ENCODE peak calls at places on chromosome 9, in ten cellular contexts. V is sigmoid colon; D is CD4-positive, alpha-beta memory T cell; N is neuronal stem cell; H is aorta; T is stomach; A is IMR-90; M is heart left ventricle; R is endothelial cell of umbilical vein; U is left lung. O is an unnamed sample. For H3K4me1 and H3K9me3, the result is how much of the 10 kb centered on the place peaks cover.

GRCh38 chr9:133467101-133467500 is 7.3 kb downstream of the CACFD1 start:
- DNase-seq in T (no peak), N (no peak), U (no peak), A (no peak), V (no peak), R (no peak), H (no peak), M (no peak), D (no peak), O (no peak)

GRCh38 chr9:115000217-115000639 is 69.8 kb upstream of the TNFSF8 start:
- DNase-seq in N (no peak), H (no peak), R (no peak), U (no peak), D (no peak), V (no peak), M (no peak), A (no peak), T (no peak), O (no peak)

GRCh38 chr9:71767421-71768321 is 642 bp downstream of the CEMIP2 start:
- DNase-seq in T (peak), H (peak), A (peak), U (peak), R (peak), V (peak), M (no peak), N (peak), D (no peak), O (peak)

GRCh38 chr9:77960356-77961153 is 71.1 kb downstream of the GNAQ start:
- DNase-seq in T (no peak), H (no peak), U (no peak), M (no peak), A (no peak), D (no peak), N (no peak), V (no peak), R (no peak), O (peak)

GRCh38 chr9:37761511-37761910 is 7.9 kb downstream of the TRMT10B start:
- DNase-seq in T (no peak), D (no peak), V (no peak), A (peak), M (no peak), R (no peak), U (no peak), H (no peak), N (no peak), O (no peak)

GRCh38 chr9:33223696-33224095 is 16.3 kb upstream of the SPINK4 start:
- DNase-seq in V (no peak), N (no peak), D (no peak), H (no peak), M (no peak), R (peak), U (no peak), T (no peak), A (no peak), O (no peak)

GRCh38 chr9:35495984-35496383 is 6.1 kb downstream of the RUSC2 start:
- DNase-seq in N (no peak), M (no peak), D (peak), V (no peak), U (no peak), H (no peak), R (no peak), A (no peak), T (no peak), O (no peak)

GRCh38 chr9:126915281-126915816 is 767 bp downstream of the RALGPS1 start:
- DNase-seq in H (peak), D (no peak), T (peak), V (peak), U (peak), M (no peak), A (no peak), N (peak), R (no peak), O (peak)

GRCh38 chr9:85723220-85723619 is 18.5 kb downstream of the AGTPBP1 start:
- DNase-seq in M (peak), T (no peak), U (peak), A (no peak), H (no peak), D (peak), N (no peak), V (no peak), R (no peak), O (peak)

GRCh38 chr9:108083160-108083559 is 593.6 kb upstream of the KLF4 start:
- DNase-seq in M (no peak), R (no peak), T (no peak), N (no peak), U (no peak), A (no peak), H (no peak), V (no peak), D (no peak), O (no peak)

GRCh38 chr9:2015581-2016410 is 649 bp downstream of the SMARCA2 start:
- DNase-seq in N (peak), R (peak), U (peak), T (peak), A (peak), D (peak), H (peak), M (peak), V (peak), O (peak)

GRCh38 chr9:5448461-5448860 is 1.9 kb upstream of the CD274 start:
- DNase-seq in T (no peak), V (no peak), A (no peak), N (no peak), H (no peak), M (no peak), D (no peak), R (no peak), U (no peak), O (no peak)
- H3K4me1 ChIP-seq in T (under half), V (under half), A (under half), N (under half), H (under half), M (under half), D (half or more), R (under half), U (half or more), O (under half)

DNA sequence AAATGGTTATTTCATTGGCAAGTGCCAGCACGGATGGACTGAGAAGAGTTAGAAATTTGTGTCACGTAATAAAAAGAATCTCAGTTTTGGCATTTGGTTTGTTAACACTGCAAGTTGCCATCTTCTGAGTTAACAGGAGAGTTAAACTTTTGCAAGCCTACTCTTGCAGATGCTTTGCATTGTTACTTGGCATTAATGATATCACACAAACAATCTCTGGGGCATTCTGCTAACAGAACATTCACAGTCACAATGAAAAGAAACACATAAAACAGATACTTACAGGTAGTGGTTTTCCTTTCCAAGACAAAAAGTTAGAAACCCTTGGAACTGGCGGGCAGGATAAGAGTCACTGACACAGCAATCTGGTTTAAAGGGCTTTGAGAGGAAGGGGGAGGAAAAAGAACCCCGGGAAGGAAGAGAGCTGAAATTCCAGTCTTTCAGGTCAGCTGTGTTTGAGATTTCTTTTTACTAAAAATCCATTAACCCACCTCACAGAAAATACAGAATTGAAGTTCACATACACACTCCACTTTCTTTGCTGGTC is 524 bp downstream of the FREM1 start:
- DNase-seq in V (no peak), D (no peak), A (no peak), U (no peak), R (peak), T (no peak), N (no peak), M (no peak), H (no peak), O (no peak)
- H3K9me3 ChIP-seq in V (under half), D (under half), A (under half), U (under half), R (under half), T (under half), N (under half), M (under half), H (under half), O (under half)

GRCh38 chr9:130729145-130729544 is 35.6 kb downstream of the EXOSC2 start:
- DNase-seq in T (no peak), N (no peak), A (no peak), D (no peak), H (no peak), M (no peak), R (no peak), V (no peak), U (no peak), O (no peak)
- H3K4me3 ChIP-seq in T (no peak), N (peak), A (no peak), D (no peak), H (no peak), M (no peak), R (no peak), V (no peak), U (no peak), O (no peak)

GRCh38 chr9:112042769-112043168 is 132.3 kb downstream of the SUSD1 start:
- DNase-seq in H (no peak), V (no peak), R (no peak), M (no peak), T (no peak), U (no peak), N (no peak), D (no peak), A (no peak), O (no peak)
- H3K4me1 ChIP-seq in H (under half), V (under half), R (under half), M (under half), T (under half), U (under half), N (under half), D (under half), A (under half), O (under half)

GRCh38 chr9:135916998-135917397 is 9.7 kb upstream of the CAMSAP1 start:
- DNase-seq in M (no peak), D (no peak), V (no peak), T (no peak), H (no peak), U (no peak), A (no peak), N (no peak), R (no peak), O (no peak)
- H3K9me3 ChIP-seq in M (under half), D (under half), V (under half), T (half or more), H (under half), U (half or more), A (under half), N (half or more), R (under half), O (under half)

DNA sequence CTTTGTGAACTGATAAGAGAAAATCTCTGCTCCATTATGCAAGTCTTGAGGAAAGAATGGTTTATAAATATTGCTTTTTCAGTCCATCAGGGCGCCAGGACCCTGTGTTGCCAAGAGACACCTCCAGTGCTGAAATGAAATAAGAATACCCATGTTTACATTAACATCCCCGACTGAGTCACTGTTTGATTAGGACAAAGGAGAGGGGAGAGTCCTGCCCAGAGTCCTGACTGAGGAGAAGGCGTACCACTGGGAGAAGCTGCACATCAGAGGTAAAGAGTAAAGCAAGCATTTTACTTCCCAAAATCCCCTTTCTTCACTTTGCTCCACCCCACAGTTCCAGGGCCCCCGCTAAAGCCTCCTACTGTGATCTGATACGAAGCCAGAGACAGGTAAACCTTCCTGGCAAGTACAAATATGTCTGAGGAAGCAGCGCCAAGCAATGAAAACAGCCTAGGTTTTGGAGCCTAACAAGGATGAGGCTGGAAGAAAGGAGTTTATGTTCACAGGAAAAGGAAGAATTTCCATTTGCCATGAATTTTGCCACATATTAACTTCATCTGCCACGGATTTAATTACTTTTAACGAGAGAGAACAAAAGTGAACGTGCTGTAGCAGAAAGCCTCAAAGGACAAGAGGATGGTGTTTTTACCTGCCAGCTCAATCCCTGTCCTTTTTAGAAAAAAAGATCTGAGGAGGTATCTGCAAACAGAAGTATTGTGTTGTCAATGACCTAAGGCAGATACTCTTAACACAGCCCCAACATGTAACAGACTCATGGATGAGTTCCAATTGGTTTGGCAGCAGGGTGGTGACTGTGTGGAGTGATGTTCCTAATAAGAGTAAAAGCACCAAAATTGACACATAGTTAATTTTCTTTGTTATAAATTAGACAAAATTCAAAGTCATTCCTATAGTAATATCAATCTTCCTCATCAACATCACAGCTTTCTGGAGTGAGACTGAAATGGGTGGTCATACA is 209.4 kb upstream of the TLE4 start:
- DNase-seq in R (peak), N (no peak), V (no peak), T (no peak), M (no peak), U (no peak), H (no peak), D (no peak), A (peak), O (no peak)
- H3K4me3 ChIP-seq in R (no peak), N (no peak), V (no peak), T (no peak), M (no peak), U (no peak), H (no peak), D (no peak), A (no peak), O (no peak)

GRCh38 chr9:89477811-89478583 is 19.9 kb downstream of the SEMA4D start:
- DNase-seq in V (peak), R (peak), M (no peak), D (peak), A (peak), N (no peak), U (no peak), H (no peak), T (peak), O (no peak)

GRCh38 chr9:89476546-89476945 is 21.4 kb downstream of the SEMA4D start:
- DNase-seq in R (no peak), M (no peak), D (no peak), A (no peak), U (no peak), N (no peak), H (no peak), T (no peak), V (peak), O (no peak)

GRCh38 chr9:89477395-89477794 is 20.5 kb downstream of the SEMA4D start:
- DNase-seq in A (no peak), D (peak), H (peak), U (no peak), M (no peak), N (no peak), V (peak), T (peak), R (no peak), O (no peak)

GRCh38 chr9:89474939-89475338 is 23.0 kb downstream of the SEMA4D start:
- DNase-seq in D (no peak), H (no peak), V (peak), U (no peak), M (no peak), R (no peak), N (no peak), A (no peak), T (no peak), O (no peak)

GRCh38 chr9:89475891-89476440 is 21.9 kb downstream of the SEMA4D start:
- DNase-seq in A (no peak), U (no peak), V (peak), M (no peak), N (no peak), H (no peak), D (no peak), T (no peak), R (no peak), O (no peak)
- H3K4me1 ChIP-seq in A (under half), U (under half), V (under half), M (under half), N (under half), H (under half), D (half or more), T (under half), R (under half), O (under half)

DNA sequence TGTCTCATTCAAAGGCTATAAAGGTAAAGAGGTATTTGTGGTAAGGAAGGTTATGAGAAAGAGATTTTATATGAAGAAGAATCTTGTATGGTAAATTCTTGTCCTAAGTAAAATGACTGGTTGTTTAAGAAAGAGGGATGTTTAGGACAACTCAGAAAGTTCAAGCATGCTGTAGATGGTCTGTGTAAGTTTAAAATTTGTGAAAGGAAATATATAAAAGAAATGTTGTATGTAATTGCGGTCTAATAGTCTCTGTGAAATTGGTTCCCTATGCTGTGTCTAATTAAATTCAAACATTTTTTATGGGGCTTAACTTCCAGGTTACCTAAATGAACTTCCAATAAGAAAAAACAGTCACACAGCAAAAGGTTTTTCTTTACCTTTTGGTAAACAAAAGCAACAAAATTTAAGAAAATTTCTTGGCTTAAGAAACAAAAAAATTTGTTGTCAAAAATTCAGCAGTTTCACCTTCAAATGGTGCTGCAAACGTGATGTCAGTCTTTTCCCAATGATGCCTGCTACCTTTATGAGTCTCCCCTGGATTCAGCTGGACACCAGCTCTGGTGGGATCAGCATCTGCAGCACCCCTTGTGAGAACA is 83.0 kb upstream of the FCN1 start:
- DNase-seq in R (no peak), M (no peak), H (no peak), U (no peak), A (no peak), D (no peak), N (no peak), T (no peak), V (no peak), O (no peak)
- H3K9me3 ChIP-seq in R (under half), M (under half), H (under half), U (under half), A (under half), D (under half), N (under half), T (under half), V (under half), O (under half)

O was measured in HAP-1.